ENCODE peak calls at places on chromosome 7, in five cellular contexts. T, W, U, E and G are unnamed samples.

GRCh38 chr7:119482209-119482608 is 790.8 kb upstream of the KCND2 start:
- DNase-seq in T (peak; percentile 58), W (no peak), U (no peak), E (peak; percentile 1), G (no peak)

GRCh38 chr7:148142660-148143248 is 447.8 kb upstream of the C7orf33 start:
- DNase-seq in T (peak; percentile 68), W (no peak), U (peak; percentile 1), E (peak; percentile 4), G (no peak)

GRCh38 chr7:105125745-105126144 is 111.7 kb downstream of the KMT2E start:
- DNase-seq in T (no peak), W (no peak), U (no peak), E (no peak), G (no peak)

GRCh38 chr7:99224263-99224947 is 16.5 kb upstream of the KPNA7 start:
- DNase-seq in T (no peak), W (no peak), U (no peak), E (no peak), G (no peak)

GRCh38 chr7:74103219-74103772 is 19.7 kb downstream of the LIMK1 start:
- DNase-seq in T (no peak), W (no peak), U (no peak), E (no peak), G (no peak)

GRCh38 chr7:130959743-130960207 is 225.8 kb upstream of the KLF14 start:
- DNase-seq in T (no peak), W (no peak), U (no peak), E (no peak), G (no peak)

GRCh38 chr7:129438839-129439640 is 4.8 kb downstream of the STRIP2 start:
- DNase-seq in T (no peak), W (no peak), U (peak; percentile 58), E (no peak), G (no peak)

GRCh38 chr7:157584420-157584819 is 247.6 kb downstream of the DNAJB6 start:
- DNase-seq in T (no peak), W (no peak), U (no peak), E (no peak), G (no peak)

GRCh38 chr7:71131753-71132520 is at the start of gene GALNT17:
- DNase-seq in T (no peak), W (no peak), U (no peak), E (no peak), G (no peak)

GRCh38 chr7:154879629-154880028 is 123.3 kb downstream of the PAXIP1 start:
- DNase-seq in T (no peak), W (no peak), U (no peak), E (no peak), G (no peak)

GRCh38 chr7:106736508-106737201 is 75.7 kb upstream of the CCDC71L start:
- DNase-seq in T (peak; percentile 43), W (no peak), U (peak; percentile 38), E (peak; percentile 21), G (no peak)

GRCh38 chr7:139972000-139972399 is 90.8 kb downstream of the PARP12 start:
- DNase-seq in T (no peak), W (no peak), U (no peak), E (no peak), G (no peak)

GRCh38 chr7:104807676-104808075 is 206.3 kb upstream of the KMT2E start:
- DNase-seq in T (no peak), W (no peak), U (no peak), E (no peak), G (no peak)

GRCh38 chr7:25656071-25656470 is 427.8 kb upstream of the NPVF start:
- DNase-seq in T (peak; percentile 80), W (no peak), U (no peak), E (no peak), G (no peak)

GRCh38 chr7:137454169-137455166 is 110.9 kb upstream of the PTN start:
- DNase-seq in T (peak; percentile 59), W (no peak), U (no peak), E (no peak), G (no peak)

GRCh38 chr7:80763289-80763688 is 124.8 kb downstream of the CD36 start:
- DNase-seq in T (no peak), W (no peak), U (no peak), E (no peak), G (no peak)

GRCh38 chr7:171364-171904 is 20.9 kb upstream of the FAM20C start:
- DNase-seq in T (no peak), W (no peak), U (no peak), E (no peak), G (peak; percentile 44)

GRCh38 chr7:33130184-33130583 is 820 bp downstream of the BBS9 start:
- DNase-seq in T (no peak), W (no peak), U (no peak), E (no peak), G (no peak)

GRCh38 chr7:81161459-81162075 is 242.7 kb upstream of the SEMA3C start:
- DNase-seq in T (no peak), W (no peak), U (no peak), E (no peak), G (no peak)

GRCh38 chr7:46859963-46860475 is 721.9 kb downstream of the TNS3 start:
- DNase-seq in T (peak; percentile 19), W (no peak), U (no peak), E (no peak), G (no peak)

GRCh38 chr7:46215987-46216567 is 295.0 kb upstream of the IGFBP3 start:
- DNase-seq in T (no peak), W (no peak), U (no peak), E (no peak), G (peak; percentile 66)

GRCh38 chr7:155996718-155997059 is 184.4 kb upstream of the SHH start:
- DNase-seq in T (no peak), W (no peak), U (no peak), E (no peak), G (no peak)

GRCh38 chr7:117458977-117459583 is 20.7 kb upstream of the CFTR start:
- DNase-seq in T (peak; percentile 8), W (no peak), U (no peak), E (no peak), G (no peak)

GRCh38 chr7:15750741-15751140 is 64.3 kb upstream of the MEOX2 start:
- DNase-seq in T (no peak), W (no peak), U (no peak), E (no peak), G (no peak)

GRCh38 chr7:26180792-26181198 is 19.8 kb downstream of the HNRNPA2B1 start:
- DNase-seq in T (no peak), W (no peak), U (no peak), E (no peak), G (no peak)

GRCh38 chr7:130385600-130386066 is 5.3 kb downstream of the CPA1 start:
- DNase-seq in T (no peak), W (no peak), U (no peak), E (no peak), G (no peak)

GRCh38 chr7:16817536-16817935 is 12.7 kb upstream of the AGR2 start:
- DNase-seq in T (no peak), W (no peak), U (no peak), E (no peak), G (no peak)

GRCh38 chr7:148264933-148265557 is 325.5 kb upstream of the C7orf33 start:
- DNase-seq in T (peak; percentile 69), W (no peak), U (no peak), E (peak; percentile 4), G (no peak)

GRCh38 chr7:106493041-106493731 is 167.8 kb downstream of the CCDC71L start:
- DNase-seq in T (no peak), W (no peak), U (no peak), E (no peak), G (no peak)

GRCh38 chr7:6419310-6419773 is 28.4 kb downstream of the DAGLB start:
- DNase-seq in T (no peak), W (no peak), U (no peak), E (no peak), G (no peak)

GRCh38 chr7:148255333-148255732 is 335.2 kb upstream of the C7orf33 start:
- DNase-seq in T (no peak), W (no peak), U (no peak), E (no peak), G (no peak)

GRCh38 chr7:36490335-36490940 is 100.8 kb downstream of the ANLN start:
- DNase-seq in T (no peak), W (no peak), U (no peak), E (no peak), G (no peak)

GRCh38 chr7:131108212-131108980 is 219.3 kb upstream of the MKLN1 start:
- DNase-seq in T (no peak), W (no peak), U (no peak), E (no peak), G (no peak)

GRCh38 chr7:30752979-30753378 is 1.0 kb downstream of the INMT start:
- DNase-seq in T (no peak), W (no peak), U (no peak), E (no peak), G (peak; percentile 89)

GRCh38 chr7:71135663-71136062 is 3.7 kb downstream of the GALNT17 start:
- DNase-seq in T (no peak), W (no peak), U (no peak), E (no peak), G (no peak)

GRCh38 chr7:53611043-53611442 is 575.6 kb downstream of the POM121L12 start:
- DNase-seq in T (no peak), W (no peak), U (no peak), E (no peak), G (no peak)